ENCODE peak calls at places on chromosome 11, in five cellular contexts. One of them, this sample, is unnamed.

GRCh38 chr11:2586091-2586792 is 113.6 kb downstream of the KCNQ1OT1 start:
- DNase-seq in HL-60: no peak
- DNase-seq in gastrocnemius medialis: peak
- DNase-seq in hepatocyte: peak
- DNase-seq in cardiac muscle cell: no peak
- DNase-seq in this sample: no peak

GRCh38 chr11:32962016-32962415 is 53.7 kb upstream of the DEPDC7 start:
- DNase-seq in HL-60: no peak
- DNase-seq in gastrocnemius medialis: no peak
- DNase-seq in hepatocyte: no peak
- DNase-seq in cardiac muscle cell: no peak
- DNase-seq in this sample: peak

GRCh38 chr11:104352036-104352435 is 188.1 kb upstream of the PDGFD start:
- DNase-seq in HL-60: no peak
- DNase-seq in gastrocnemius medialis: no peak
- DNase-seq in hepatocyte: no peak
- DNase-seq in cardiac muscle cell: no peak
- DNase-seq in this sample: no peak

GRCh38 chr11:57294225-57295131 is 30.3 kb downstream of the TNKS1BP1 start:
- DNase-seq in HL-60: no peak
- DNase-seq in gastrocnemius medialis: no peak
- DNase-seq in hepatocyte: no peak
- DNase-seq in cardiac muscle cell: no peak
- DNase-seq in this sample: peak

GRCh38 chr11:130118636-130119387 is 40.8 kb upstream of the ST14 start:
- DNase-seq in HL-60: no peak
- DNase-seq in gastrocnemius medialis: no peak
- DNase-seq in hepatocyte: no peak
- DNase-seq in cardiac muscle cell: no peak
- DNase-seq in this sample: no peak

GRCh38 chr11:114275295-114275694 is 20.9 kb upstream of the NNMT start:
- DNase-seq in HL-60: no peak
- DNase-seq in gastrocnemius medialis: no peak
- DNase-seq in hepatocyte: no peak
- DNase-seq in cardiac muscle cell: no peak
- DNase-seq in this sample: no peak

GRCh38 chr11:121722431-121723256 is 269.9 kb upstream of the SORL1-AS1 start:
- DNase-seq in HL-60: no peak
- DNase-seq in gastrocnemius medialis: peak
- DNase-seq in hepatocyte: peak
- DNase-seq in cardiac muscle cell: peak
- DNase-seq in this sample: peak

GRCh38 chr11:21658654-21659193 is 534.2 kb upstream of the ANO5 start:
- DNase-seq in HL-60: no peak
- DNase-seq in gastrocnemius medialis: no peak
- DNase-seq in hepatocyte: no peak
- DNase-seq in cardiac muscle cell: no peak
- DNase-seq in this sample: no peak

GRCh38 chr11:101049123-101049522 is 80.5 kb downstream of the PGR start:
- DNase-seq in HL-60: no peak
- DNase-seq in gastrocnemius medialis: no peak
- DNase-seq in hepatocyte: peak
- DNase-seq in cardiac muscle cell: no peak
- DNase-seq in this sample: no peak

GRCh38 chr11:119370486-119371046 is 10.9 kb downstream of the USP2 start:
- DNase-seq in HL-60: no peak
- DNase-seq in gastrocnemius medialis: peak
- DNase-seq in hepatocyte: peak
- DNase-seq in cardiac muscle cell: peak
- DNase-seq in this sample: no peak

GRCh38 chr11:130721282-130721681 is 195.0 kb downstream of the SNX19 start:
- DNase-seq in HL-60: no peak
- DNase-seq in gastrocnemius medialis: no peak
- DNase-seq in hepatocyte: no peak
- DNase-seq in cardiac muscle cell: no peak
- DNase-seq in this sample: no peak

GRCh38 chr11:20112291-20113146 is 47.8 kb downstream of the DBX1 start:
- DNase-seq in HL-60: peak
- DNase-seq in gastrocnemius medialis: peak
- DNase-seq in hepatocyte: peak
- DNase-seq in cardiac muscle cell: no peak
- DNase-seq in this sample: peak

GRCh38 chr11:96037267-96037990 is 113.5 kb upstream of the MTMR2 start:
- DNase-seq in HL-60: no peak
- DNase-seq in gastrocnemius medialis: no peak
- DNase-seq in hepatocyte: peak
- DNase-seq in cardiac muscle cell: no peak
- DNase-seq in this sample: peak

GRCh38 chr11:7056828-7057513 is 31.8 kb upstream of the RBMXL2 start:
- DNase-seq in HL-60: no peak
- DNase-seq in gastrocnemius medialis: no peak
- DNase-seq in hepatocyte: no peak
- DNase-seq in cardiac muscle cell: no peak
- DNase-seq in this sample: peak

GRCh38 chr11:106304274-106304673 is 226.8 kb downstream of the AASDHPPT start:
- DNase-seq in HL-60: no peak
- DNase-seq in gastrocnemius medialis: no peak
- DNase-seq in hepatocyte: no peak
- DNase-seq in cardiac muscle cell: no peak
- DNase-seq in this sample: peak

GRCh38 chr11:124899376-124900145 is 1.9 kb upstream of the ROBO4 start:
- DNase-seq in HL-60: no peak
- DNase-seq in gastrocnemius medialis: no peak
- DNase-seq in hepatocyte: no peak
- DNase-seq in cardiac muscle cell: no peak
- DNase-seq in this sample: no peak

GRCh38 chr11:77140231-77140959 is 12.3 kb downstream of the MYO7A start:
- DNase-seq in HL-60: no peak
- DNase-seq in gastrocnemius medialis: peak
- DNase-seq in hepatocyte: no peak
- DNase-seq in cardiac muscle cell: peak
- DNase-seq in this sample: peak

GRCh38 chr11:15499684-15500083 is 385.0 kb downstream of the INSC start:
- DNase-seq in HL-60: no peak
- DNase-seq in gastrocnemius medialis: no peak
- DNase-seq in hepatocyte: no peak
- DNase-seq in cardiac muscle cell: no peak
- DNase-seq in this sample: no peak

GRCh38 chr11:27934830-27935145 is 173.2 kb downstream of the KIF18A start:
- DNase-seq in HL-60: no peak
- DNase-seq in gastrocnemius medialis: no peak
- DNase-seq in hepatocyte: peak
- DNase-seq in cardiac muscle cell: no peak
- DNase-seq in this sample: peak

GRCh38 chr11:118265954-118266353 is 1.9 kb upstream of the MPZL2 start:
- DNase-seq in HL-60: no peak
- DNase-seq in gastrocnemius medialis: no peak
- DNase-seq in hepatocyte: no peak
- DNase-seq in cardiac muscle cell: no peak
- DNase-seq in this sample: no peak

GRCh38 chr11:46272816-46273427 is 4.5 kb upstream of the CREB3L1 start:
- DNase-seq in HL-60: no peak
- DNase-seq in gastrocnemius medialis: no peak
- DNase-seq in hepatocyte: peak
- DNase-seq in cardiac muscle cell: no peak
- DNase-seq in this sample: peak

GRCh38 chr11:36400768-36401455 is 104.8 kb downstream of the PRR5L start:
- DNase-seq in HL-60: no peak
- DNase-seq in gastrocnemius medialis: no peak
- DNase-seq in hepatocyte: no peak
- DNase-seq in cardiac muscle cell: no peak
- DNase-seq in this sample: no peak

GRCh38 chr11:70699294-70700221 is 301.2 kb downstream of the CTTN start:
- DNase-seq in HL-60: no peak
- DNase-seq in gastrocnemius medialis: no peak
- DNase-seq in hepatocyte: no peak
- DNase-seq in cardiac muscle cell: peak
- DNase-seq in this sample: no peak

GRCh38 chr11:10526974-10527918 is 13.7 kb downstream of the RNF141 start:
- DNase-seq in HL-60: no peak
- DNase-seq in gastrocnemius medialis: no peak
- DNase-seq in hepatocyte: no peak
- DNase-seq in cardiac muscle cell: no peak
- DNase-seq in this sample: peak

GRCh38 chr11:118180300-118180703 is 3.9 kb upstream of the SCN2B start:
- DNase-seq in HL-60: no peak
- DNase-seq in gastrocnemius medialis: peak
- DNase-seq in hepatocyte: peak
- DNase-seq in cardiac muscle cell: peak
- DNase-seq in this sample: peak

GRCh38 chr11:111310088-111310487 is 11.7 kb downstream of the POU2AF3 start:
- DNase-seq in HL-60: no peak
- DNase-seq in gastrocnemius medialis: no peak
- DNase-seq in hepatocyte: no peak
- DNase-seq in cardiac muscle cell: no peak
- DNase-seq in this sample: no peak

GRCh38 chr11:86515297-86516094 is 140.8 kb downstream of the CCDC81 start:
- DNase-seq in HL-60: no peak
- DNase-seq in gastrocnemius medialis: no peak
- DNase-seq in hepatocyte: peak
- DNase-seq in cardiac muscle cell: no peak
- DNase-seq in this sample: peak

GRCh38 chr11:89381094-89381493 is 110.1 kb downstream of the NOX4 start:
- DNase-seq in HL-60: no peak
- DNase-seq in gastrocnemius medialis: no peak
- DNase-seq in hepatocyte: peak
- DNase-seq in cardiac muscle cell: no peak
- DNase-seq in this sample: peak

GRCh38 chr11:70512716-70513115 is 114.4 kb downstream of the CTTN start:
- DNase-seq in HL-60: no peak
- DNase-seq in gastrocnemius medialis: no peak
- DNase-seq in hepatocyte: no peak
- DNase-seq in cardiac muscle cell: no peak
- DNase-seq in this sample: no peak

GRCh38 chr11:85718126-85718943 is 32.3 kb upstream of the CCDC89 start:
- DNase-seq in HL-60: no peak
- DNase-seq in gastrocnemius medialis: no peak
- DNase-seq in hepatocyte: no peak
- DNase-seq in cardiac muscle cell: no peak
- DNase-seq in this sample: no peak

GRCh38 chr11:120254788-120255518 is 15.0 kb downstream of the POU2F3 start:
- DNase-seq in HL-60: no peak
- DNase-seq in gastrocnemius medialis: no peak
- DNase-seq in hepatocyte: no peak
- DNase-seq in cardiac muscle cell: no peak
- DNase-seq in this sample: no peak

DNA sequence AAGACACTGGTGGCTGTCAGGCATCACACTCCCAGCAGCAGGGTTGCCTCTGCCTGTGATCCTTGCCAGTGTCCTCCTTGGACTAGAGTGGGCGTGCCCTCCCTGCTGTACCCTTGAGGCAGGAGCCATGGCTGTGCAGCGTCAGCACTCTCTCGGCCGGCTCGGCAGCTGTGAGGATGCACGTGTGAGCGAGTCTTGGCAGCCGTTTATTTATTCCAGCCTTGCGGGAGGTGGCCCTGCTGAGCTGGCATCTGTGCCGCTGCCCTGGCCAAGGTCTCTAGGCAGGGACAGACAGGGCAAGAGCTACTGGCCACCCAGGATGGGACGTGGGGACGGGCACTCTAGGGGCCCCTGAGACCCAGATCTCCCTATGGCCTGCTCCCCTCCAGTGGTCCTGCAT is 33.9 kb downstream of the TSPAN4 start:
- DNase-seq in HL-60: no peak
- DNase-seq in gastrocnemius medialis: peak
- DNase-seq in hepatocyte: no peak
- DNase-seq in cardiac muscle cell: no peak
- DNase-seq in this sample: no peak
- TF ChIP-seq CTCF in HL-60: no peak
- TF ChIP-seq CTCF in gastrocnemius medialis: no peak
- TF ChIP-seq CTCF in hepatocyte: no peak
- TF ChIP-seq CTCF in cardiac muscle cell: no peak
- TF ChIP-seq CTCF in this sample: no peak

GRCh38 chr11:30917859-30918478 is 331.8 kb upstream of the MPPED2 start:
- DNase-seq in HL-60: no peak
- DNase-seq in gastrocnemius medialis: no peak
- DNase-seq in hepatocyte: peak
- DNase-seq in cardiac muscle cell: peak
- DNase-seq in this sample: peak

GRCh38 chr11:30919389-30920172 is 333.4 kb upstream of the MPPED2 start:
- DNase-seq in HL-60: peak
- DNase-seq in gastrocnemius medialis: no peak
- DNase-seq in hepatocyte: no peak
- DNase-seq in cardiac muscle cell: no peak
- DNase-seq in this sample: peak

GRCh38 chr11:30911247-30911646 is 325.1 kb upstream of the MPPED2 start:
- DNase-seq in HL-60: no peak
- DNase-seq in gastrocnemius medialis: no peak
- DNase-seq in hepatocyte: no peak
- DNase-seq in cardiac muscle cell: peak
- DNase-seq in this sample: no peak

GRCh38 chr11:30916764-30917163 is 330.6 kb upstream of the MPPED2 start:
- DNase-seq in HL-60: no peak
- DNase-seq in gastrocnemius medialis: no peak
- DNase-seq in hepatocyte: no peak
- DNase-seq in cardiac muscle cell: no peak
- DNase-seq in this sample: no peak

GRCh38 chr11:30914143-30914762 is 328.1 kb upstream of the MPPED2 start:
- DNase-seq in HL-60: no peak
- DNase-seq in gastrocnemius medialis: no peak
- DNase-seq in hepatocyte: peak
- DNase-seq in cardiac muscle cell: peak
- DNase-seq in this sample: peak
- TF ChIP-seq CTCF in HL-60: no peak
- TF ChIP-seq CTCF in gastrocnemius medialis: peak
- TF ChIP-seq CTCF in hepatocyte: peak
- TF ChIP-seq CTCF in cardiac muscle cell: peak
- TF ChIP-seq CTCF in this sample: peak

DNA sequence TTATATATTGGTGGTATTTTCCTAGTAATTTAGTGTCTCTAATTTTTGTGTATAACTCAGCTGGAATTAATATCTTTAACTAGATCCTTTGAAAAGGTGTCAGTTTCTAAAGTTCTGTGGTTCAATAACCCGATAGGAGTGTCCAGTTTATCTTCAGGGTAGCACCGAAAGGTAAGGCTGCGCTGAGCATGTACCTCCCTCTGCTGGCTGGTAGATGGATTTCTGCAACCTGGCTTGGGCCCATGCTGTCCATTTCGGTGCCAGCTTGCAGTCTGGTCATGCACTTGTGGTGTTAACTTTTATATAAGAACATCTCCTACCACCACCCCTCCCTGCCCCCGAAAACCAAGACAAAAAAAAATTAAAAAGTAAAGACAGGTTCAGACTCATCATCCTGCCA is 24.7 kb downstream of the EXT2 start:
- DNase-seq in HL-60: no peak
- DNase-seq in gastrocnemius medialis: no peak
- DNase-seq in hepatocyte: no peak
- DNase-seq in cardiac muscle cell: no peak
- DNase-seq in this sample: no peak
- TF ChIP-seq CTCF in HL-60: no peak
- TF ChIP-seq CTCF in gastrocnemius medialis: peak
- TF ChIP-seq CTCF in hepatocyte: peak
- TF ChIP-seq CTCF in cardiac muscle cell: peak
- TF ChIP-seq CTCF in this sample: peak

DNA sequence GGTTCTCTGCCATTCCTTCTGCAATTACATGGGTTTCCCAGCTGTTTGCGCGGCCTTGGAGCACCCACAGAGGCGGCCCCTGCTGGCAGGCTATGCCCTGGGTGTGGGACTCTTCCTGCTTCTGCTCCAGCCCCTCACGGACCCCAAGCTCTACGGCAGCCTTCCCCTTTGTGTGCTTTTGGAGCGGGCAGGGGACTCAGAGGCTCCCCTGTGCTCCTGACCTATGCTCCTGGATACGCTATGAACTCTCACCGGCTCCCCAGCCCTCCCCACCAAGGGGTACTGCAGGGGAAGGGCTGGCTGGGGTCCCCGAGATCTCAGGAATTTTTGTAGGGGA is 2.6 kb downstream of the RCE1 start:
- DNase-seq in HL-60: no peak
- DNase-seq in gastrocnemius medialis: no peak
- DNase-seq in hepatocyte: no peak
- DNase-seq in cardiac muscle cell: no peak
- DNase-seq in this sample: peak
- TF ChIP-seq CTCF in HL-60: no peak
- TF ChIP-seq CTCF in gastrocnemius medialis: no peak
- TF ChIP-seq CTCF in hepatocyte: no peak
- TF ChIP-seq CTCF in cardiac muscle cell: no peak
- TF ChIP-seq CTCF in this sample: peak